ENCODE peak calls at places on chromosomes 4 and X, in four cellular contexts. V is body of pancreas, W is GM06990, M is psoas muscle. J is an unnamed sample.
A peak's percentile ranks its signal among the peaks of the same experiment; 100 is the strongest.

GRCh38 chrX:107712231-107713204 is 63.1 kb downstream of the TSC22D3 start:
- DNase-seq in V (no peak), M (peak; percentile 22), W (no peak), J (peak; percentile 71)

GRCh38 chr4:91958651-91959050 is 345.1 kb upstream of the GRID2 start:
- DNase-seq in W (no peak), V (no peak), M (no peak), J (no peak)

GRCh38 chrX:104288269-104288668 is 33.5 kb upstream of the ESX1 start:
- DNase-seq in M (no peak), W (no peak), V (no peak), J (no peak)

GRCh38 chr4:105619193-105619931 is 66.9 kb downstream of the ARHGEF38 start:
- DNase-seq in W (no peak), M (peak; percentile 45), V (peak; percentile 96), J (peak; percentile 71)

GRCh38 chr4:105548483-105548882 is 3.9 kb upstream of the ARHGEF38 start:
- DNase-seq in V (no peak), W (no peak), M (no peak), J (no peak)

GRCh38 chr4:8173641-8174242 is 15.1 kb upstream of the ABLIM2 start:
- DNase-seq in M (no peak), W (no peak), V (no peak), J (no peak)

GRCh38 chrX:153702350-153703035 is 14.8 kb downstream of the SLC6A8 start:
- DNase-seq in M (no peak), W (no peak), V (no peak), J (no peak)

GRCh38 chr4:95869961-95870500 is 30.1 kb downstream of the PDHA2 start:
- DNase-seq in V (no peak), M (no peak), W (no peak), J (no peak)

GRCh38 chr4:84171871-84172270 is 327.2 kb downstream of the NKX6-1 start:
- DNase-seq in V (no peak), W (no peak), M (no peak), J (no peak)

GRCh38 chrX:145843196-145843595 is 25.6 kb downstream of the SLITRK2 start:
- DNase-seq in V (no peak), M (no peak), W (no peak), J (no peak)

GRCh38 chr4:118973295-118973694 is 84.6 kb downstream of the SYNPO2 start:
- DNase-seq in V (no peak), M (no peak), W (no peak), J (no peak)

GRCh38 chrX:39721570-39722279 is 376.0 kb downstream of the BCOR start:
- DNase-seq in V (no peak), M (no peak), W (no peak), J (peak; percentile 76)

GRCh38 chrX:153576961-153577360 is 22.0 kb downstream of the CCNQ start:
- DNase-seq in M (no peak), W (no peak), V (no peak), J (no peak)

GRCh38 chrX:20670611-20671010 is 403.9 kb upstream of the RPS6KA3 start:
- DNase-seq in V (no peak), W (no peak), M (no peak), J (no peak)

GRCh38 chr4:37446016-37446415 is 201.5 kb downstream of the NWD2 start:
- DNase-seq in W (no peak), M (no peak), V (no peak), J (no peak)

GRCh38 chrX:110383414-110383813 is 24.8 kb downstream of the RTL9 start:
- DNase-seq in M (no peak), W (no peak), V (no peak), J (no peak)

GRCh38 chr4:142721187-142721586 is 124.9 kb downstream of the INPP4B start:
- DNase-seq in W (no peak), V (no peak), M (no peak), J (no peak)

DNA sequence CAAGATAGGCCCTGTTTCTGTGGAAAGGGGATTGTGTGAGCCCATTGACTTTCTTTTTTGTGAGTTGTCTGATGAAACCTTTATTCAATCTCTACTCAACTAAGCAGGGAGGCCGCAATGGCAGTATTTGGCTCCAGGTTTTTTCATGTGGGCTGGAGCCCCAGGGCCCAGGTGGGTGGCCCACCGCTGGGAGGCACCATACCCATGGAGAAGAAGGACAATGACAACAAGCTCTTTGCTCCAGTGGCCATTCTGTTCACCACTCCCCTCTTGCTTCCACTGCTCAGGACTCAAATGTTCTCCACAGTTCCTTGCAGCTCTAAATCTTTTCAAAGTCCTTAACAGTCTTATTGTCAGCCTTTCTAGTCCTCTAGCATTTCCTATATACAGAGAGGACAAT is 54.1 kb downstream of the HOPX start:
- DNase-seq in M (no peak), W (no peak), V (no peak), J (no peak)
- TF ChIP-seq CTCF in M (peak; percentile 29), W (no peak), V (no peak), J (no peak)

DNA sequence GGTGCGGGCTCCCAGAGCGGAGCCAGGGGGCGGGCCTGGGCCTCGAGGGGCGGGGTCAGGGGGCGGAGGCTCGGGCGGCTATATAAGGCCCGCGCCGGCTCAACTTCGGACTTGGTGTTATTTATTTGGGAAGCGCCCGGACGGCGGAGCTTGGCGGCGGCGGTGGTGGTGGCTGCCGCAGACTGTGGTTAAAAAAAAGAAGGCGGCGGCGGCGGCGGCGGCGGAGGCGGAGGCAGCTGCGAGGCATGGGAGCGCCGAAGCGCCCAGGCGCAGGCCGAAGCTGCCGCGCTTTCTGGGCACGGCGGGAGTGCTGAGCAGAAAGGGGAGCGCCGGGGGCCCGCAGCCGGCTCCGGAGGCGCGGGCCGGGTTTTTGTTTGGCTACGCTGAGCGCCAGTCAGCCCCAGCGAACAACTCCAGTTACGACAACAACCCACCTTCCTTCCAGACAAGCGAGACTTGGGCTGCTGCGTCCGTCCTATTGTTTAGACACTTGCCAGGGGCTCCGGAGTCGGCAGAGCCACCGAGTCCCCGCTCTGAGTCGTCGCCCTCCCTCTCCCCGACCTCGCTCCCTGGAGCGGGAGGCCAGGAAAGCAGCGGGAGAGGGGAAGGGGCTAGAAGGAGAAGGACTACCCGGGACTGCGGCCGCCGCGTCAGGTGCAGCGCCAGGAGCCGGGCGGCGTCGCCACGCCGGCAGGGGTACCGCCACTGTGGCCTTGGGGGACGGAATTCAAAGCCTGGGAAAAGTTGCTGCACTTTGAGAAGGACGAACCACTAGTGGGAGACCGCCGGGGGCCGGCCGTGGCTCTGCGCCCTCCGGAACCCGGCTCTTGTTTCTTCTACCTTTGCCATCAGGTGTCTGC is at the start of gene SLIT2:
- DNase-seq in V (peak; percentile 85), W (peak; percentile 25), M (peak; percentile 83), J (peak; percentile 92)
- TF ChIP-seq CTCF in V (no peak), W (no peak), M (no peak), J (no peak)

GRCh38 chr4:155497306-155497705 is 120.5 kb upstream of the MAP9 start:
- DNase-seq in V (no peak), W (no peak), M (no peak), J (no peak)
- TF ChIP-seq CTCF in V (no peak), W (peak; percentile 12), M (no peak), J (no peak)

GRCh38 chr4:151646322-151646721 is 114.5 kb downstream of the GATB start:
- DNase-seq in W (no peak), M (no peak), V (no peak), J (no peak)
- TF ChIP-seq CTCF in W (no peak), M (no peak), V (no peak), J (no peak)

GRCh38 chr4:103095080-103095479 is 4.6 kb downstream of the BDH2 start:
- DNase-seq in W (no peak), V (no peak), M (no peak), J (no peak)

GRCh38 chr4:103092245-103092644 is 7.4 kb downstream of the BDH2 start:
- DNase-seq in W (no peak), V (no peak), M (no peak), J (no peak)

GRCh38 chr4:103097112-103097511 is 2.5 kb downstream of the BDH2 start:
- DNase-seq in W (no peak), V (no peak), M (no peak), J (no peak)

GRCh38 chr4:103086565-103086964 is 10.0 kb upstream of the SLC9B2 start:
- DNase-seq in V (no peak), M (no peak), W (no peak), J (no peak)

GRCh38 chr4:103091601-103092223 is 7.9 kb downstream of the BDH2 start:
- DNase-seq in W (peak; percentile 48), V (peak; percentile 36), M (no peak), J (no peak)
- TF ChIP-seq CTCF in W (peak; percentile 66), V (peak; percentile 66), M (peak; percentile 53), J (peak; percentile 24)

DNA sequence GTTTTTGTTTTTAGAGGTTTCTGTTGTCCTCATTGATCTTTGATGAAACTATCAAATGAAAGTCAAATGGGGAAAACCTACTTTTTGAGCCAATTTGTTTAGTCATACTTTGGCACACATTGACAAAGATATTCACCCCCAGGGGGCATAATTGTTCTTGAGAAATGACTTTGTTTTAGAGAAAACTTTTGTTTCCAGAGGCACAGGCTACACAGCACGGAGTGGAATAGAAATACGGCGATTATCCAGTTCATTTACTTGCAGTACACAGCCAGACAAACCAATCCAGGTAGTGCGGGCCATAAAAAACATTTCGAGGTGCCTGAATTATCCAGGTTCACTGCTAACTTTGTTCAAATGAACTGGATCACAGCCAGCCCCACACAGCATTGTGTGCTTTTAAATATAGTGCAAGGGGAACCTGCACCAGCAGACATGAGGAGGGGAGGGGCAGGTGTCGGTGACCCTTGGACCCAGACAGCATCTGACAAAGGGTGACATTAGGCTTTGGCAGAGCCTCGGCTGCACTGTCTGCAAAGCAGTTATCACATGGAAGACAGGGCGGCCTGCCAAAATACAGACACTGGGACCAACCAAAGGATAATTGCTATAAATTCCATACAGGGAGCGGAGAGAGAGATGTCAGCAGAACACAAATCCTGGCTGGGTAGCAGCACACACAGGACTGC is 179.6 kb upstream of the NOCT start:
- DNase-seq in V (no peak), W (no peak), M (no peak), J (no peak)
- TF ChIP-seq CTCF in V (peak; percentile 25), W (no peak), M (no peak), J (no peak)

GRCh38 chrX:21702725-21703228 is 44.6 kb upstream of the KLHL34 start:
- DNase-seq in M (no peak), W (no peak), V (no peak), J (no peak)
- TF ChIP-seq CTCF in M (no peak), W (no peak), V (no peak), J (no peak)

GRCh38 chr4:113073614-113074013 is 24.2 kb downstream of the ANK2 start:
- DNase-seq in M (no peak), W (no peak), V (no peak), J (no peak)
- TF ChIP-seq CTCF in M (no peak), W (no peak), V (no peak), J (no peak)

DNA sequence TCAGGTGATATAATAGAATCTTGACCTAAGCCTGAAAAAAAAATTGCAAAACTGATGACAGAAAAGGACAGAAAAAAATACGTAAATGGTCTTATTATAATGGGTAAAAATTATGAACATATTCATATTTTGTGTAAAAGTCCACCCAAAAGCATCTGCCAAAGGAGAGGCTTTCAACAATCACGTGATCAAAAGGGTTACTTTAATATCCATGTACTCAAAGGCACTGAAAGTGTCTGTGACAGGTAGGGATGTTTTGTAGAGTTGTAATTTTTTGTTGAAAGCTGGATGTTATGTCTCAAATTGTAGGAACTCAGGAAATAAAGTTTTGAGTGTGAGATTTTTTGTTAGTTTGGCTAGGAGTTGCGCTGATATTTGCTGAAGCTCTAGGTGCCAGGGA is 144.8 kb upstream of the GALNTL6 start:
- DNase-seq in M (no peak), W (no peak), V (no peak), J (no peak)
- TF ChIP-seq CTCF in M (no peak), W (no peak), V (no peak), J (no peak)

J was measured in tibial artery.